ENCODE peak calls at places on chromosomes 5 and 9, in six cellular contexts. G is A172, S is endothelial cell, B is WTC11, F is HL-60, H is left ventricle myocardium inferior. I is an unnamed sample.

GRCh38 chr9:114372971-114373591 is 14.7 kb downstream of the AKNA start:
- DNase-seq in G (no peak), S (peak; percentile 59), B (no peak), F (peak; percentile 94), H (peak; percentile 62), I (no peak)

GRCh38 chr9:38178282-38178681 is 109.3 kb upstream of the SHB start:
- DNase-seq in G (peak; percentile 40), S (no peak), B (no peak), F (no peak), H (no peak), I (no peak)

GRCh38 chr9:94952553-94953373 is 226.3 kb downstream of the AOPEP start:
- DNase-seq in G (no peak), S (peak; percentile 14), B (no peak), F (no peak), H (no peak), I (no peak)

GRCh38 chr9:114300153-114300845 is 22.6 kb upstream of the ORM1 start:
- DNase-seq in G (no peak), S (no peak), B (no peak), F (no peak), H (no peak), I (no peak)

GRCh38 chr5:82129723-82130285 is 148.3 kb downstream of the RPS23 start:
- DNase-seq in G (no peak), S (no peak), B (no peak), F (no peak), H (no peak), I (no peak)

GRCh38 chr9:35313911-35314310 is 152.1 kb downstream of the UNC13B start:
- DNase-seq in G (peak; percentile 16), S (no peak), B (no peak), F (no peak), H (no peak), I (no peak)

GRCh38 chr5:128263357-128263756 is 179.8 kb downstream of the SLC12A2 start:
- DNase-seq in G (no peak), S (no peak), B (no peak), F (no peak), H (peak; percentile 25), I (no peak)

GRCh38 chr5:167582263-167582662 is 709.2 kb upstream of the WWC1 start:
- DNase-seq in G (peak; percentile 15), S (no peak), B (no peak), F (no peak), H (no peak), I (no peak)

GRCh38 chr9:131309526-131310276 is 20.2 kb downstream of the PLPP7 start:
- DNase-seq in G (no peak), S (no peak), B (no peak), F (no peak), H (no peak), I (no peak)

GRCh38 chr5:143696920-143697319 is 115.0 kb upstream of the HMHB1 start:
- DNase-seq in G (no peak), S (no peak), B (no peak), F (no peak), H (no peak), I (no peak)

GRCh38 chr9:109914280-109915027 is 134.5 kb downstream of the PALM2AKAP2 start:
- DNase-seq in G (peak; percentile 30), S (no peak), B (no peak), F (no peak), H (no peak), I (no peak)

GRCh38 chr5:75734913-75735789 is 17.9 kb upstream of the POC5 start:
- DNase-seq in G (peak; percentile 27), S (peak; percentile 47), B (peak; percentile 52), F (no peak), H (peak; percentile 20), I (peak; percentile 56)

GRCh38 chr9:127734247-127734746 is 797 bp downstream of the TOR2A start:
- DNase-seq in G (no peak), S (no peak), B (peak; percentile 35), F (no peak), H (no peak), I (peak; percentile 59)

GRCh38 chr9:22919423-22919822 is 472.8 kb downstream of the DMRTA1 start:
- DNase-seq in G (no peak), S (no peak), B (no peak), F (no peak), H (no peak), I (no peak)

GRCh38 chr9:36721846-36722588 is 149.3 kb downstream of the MELK start:
- DNase-seq in G (no peak), S (no peak), B (no peak), F (no peak), H (no peak), I (no peak)

GRCh38 chr9:95830768-95831167 is 44.7 kb upstream of the ERCC6L2 start:
- DNase-seq in G (no peak), S (no peak), B (no peak), F (no peak), H (no peak), I (no peak)

GRCh38 chr5:141199359-141200235 is at the start of gene PCDHB11:
- DNase-seq in G (no peak), S (peak; percentile 33), B (no peak), F (no peak), H (no peak), I (no peak)

GRCh38 chr5:58871648-58872242 is 288.9 kb downstream of the RAB3C start:
- DNase-seq in G (peak; percentile 30), S (peak; percentile 50), B (no peak), F (no peak), H (no peak), I (no peak)

GRCh38 chr9:86341007-86341491 is 13.2 kb downstream of the TUT7 start:
- DNase-seq in G (peak; percentile 70), S (no peak), B (no peak), F (peak; percentile 22), H (no peak), I (no peak)

GRCh38 chr5:177476531-177477233 is 3.2 kb upstream of the DBN1 start:
- DNase-seq in G (peak; percentile 61), S (no peak), B (no peak), F (no peak), H (no peak), I (no peak)

GRCh38 chr5:108654042-108654441 is 93.7 kb upstream of the FER start:
- DNase-seq in G (peak; percentile 9), S (no peak), B (no peak), F (no peak), H (no peak), I (no peak)

GRCh38 chr9:3879315-3879714 is 353.5 kb upstream of the RFX3 start:
- DNase-seq in G (no peak), S (no peak), B (no peak), F (no peak), H (no peak), I (no peak)

GRCh38 chr5:133229931-133230664 is 178.3 kb downstream of the HSPA4 start:
- DNase-seq in G (no peak), S (no peak), B (no peak), F (no peak), H (no peak), I (no peak)

GRCh38 chr5:57441557-57441956 is 41.1 kb downstream of the ACTBL2 start:
- DNase-seq in G (peak; percentile 97), S (no peak), B (no peak), F (no peak), H (no peak), I (no peak)

GRCh38 chr9:112489039-112489546 is 2.5 kb downstream of the KIAA1958 start:
- DNase-seq in G (no peak), S (no peak), B (no peak), F (no peak), H (no peak), I (no peak)

GRCh38 chr5:8905021-8905420 is 640.9 kb downstream of the SEMA5A start:
- DNase-seq in G (peak; percentile 70), S (no peak), B (no peak), F (no peak), H (no peak), I (no peak)

GRCh38 chr9:121133104-121133816 is 58.5 kb downstream of the CNTRL start:
- DNase-seq in G (no peak), S (no peak), B (peak; percentile 68), F (no peak), H (no peak), I (peak; percentile 83)

GRCh38 chr5:83377131-83377865 is 94.2 kb upstream of the VCAN start:
- DNase-seq in G (peak; percentile 42), S (no peak), B (no peak), F (peak; percentile 45), H (no peak), I (no peak)

GRCh38 chr9:18825775-18826174 is 207.2 kb downstream of the SAXO1 start:
- DNase-seq in G (no peak), S (no peak), B (no peak), F (no peak), H (no peak), I (no peak)

GRCh38 chr9:133510926-133511505 is 13.7 kb downstream of the MYMK start:
- DNase-seq in G (no peak), S (no peak), B (no peak), F (no peak), H (no peak), I (no peak)

GRCh38 chr9:78371981-78372380 is 75.1 kb downstream of the PSAT1 start:
- DNase-seq in G (no peak), S (peak; percentile 31), B (no peak), F (no peak), H (no peak), I (no peak)

GRCh38 chr9:100869321-100869720 is 159.2 kb upstream of the PLPPR1 start:
- DNase-seq in G (no peak), S (no peak), B (no peak), F (no peak), H (no peak), I (no peak)

GRCh38 chr9:27198175-27198574 is 89.2 kb downstream of the TEK start:
- DNase-seq in G (no peak), S (no peak), B (peak; percentile 22), F (no peak), H (no peak), I (no peak)

I was measured in H9.